ENCODE peak calls at places on chromosome 7, in six cellular contexts. U, E, M, X, G and Z are unnamed samples.

GRCh38 chr7:19143930-19144574 is 1.2 kb downstream of the FERD3L start:
- DNase-seq in U (no peak), E (no peak), M (no peak), X (no peak), G (no peak), Z (no peak)

GRCh38 chr7:129986600-129986999 is 33.8 kb upstream of the UBE2H start:
- DNase-seq in U (no peak), E (no peak), M (no peak), X (no peak), G (no peak), Z (no peak)

GRCh38 chr7:157496426-157497275 is 159.8 kb downstream of the DNAJB6 start:
- DNase-seq in U (no peak), E (no peak), M (no peak), X (no peak), G (no peak), Z (no peak)

GRCh38 chr7:4144801-4145470 is 537.2 kb upstream of the FOXK1 start:
- DNase-seq in U (no peak), E (no peak), M (peak; percentile 29), X (no peak), G (no peak), Z (no peak)

GRCh38 chr7:50866343-50867047 is 83.8 kb upstream of the GRB10 start:
- DNase-seq in U (no peak), E (no peak), M (no peak), X (no peak), G (no peak), Z (no peak)

GRCh38 chr7:42876182-42877068 is 35.4 kb downstream of the C7orf25 start:
- DNase-seq in U (peak; percentile 51), E (peak; percentile 15), M (peak; percentile 79), X (peak; percentile 29), G (no peak), Z (peak; percentile 50)

GRCh38 chr7:68248973-68249372 is 1252.3 kb downstream of the TYW1 start:
- DNase-seq in U (no peak), E (peak; percentile 24), M (no peak), X (no peak), G (no peak), Z (no peak)

GRCh38 chr7:98284335-98285036 is 3.0 kb downstream of the BRI3 start:
- DNase-seq in U (no peak), E (peak; percentile 45), M (peak; percentile 92), X (no peak), G (peak; percentile 87), Z (no peak)

GRCh38 chr7:120662291-120662690 is 195.7 kb downstream of the TSPAN12 start:
- DNase-seq in U (no peak), E (no peak), M (no peak), X (no peak), G (no peak), Z (no peak)

GRCh38 chr7:141739250-141739649 is 1.1 kb downstream of the SSBP1 start:
- DNase-seq in U (no peak), E (no peak), M (no peak), X (no peak), G (no peak), Z (no peak)

GRCh38 chr7:136030867-136031318 is 53.7 kb upstream of the MTPN start:
- DNase-seq in U (no peak), E (no peak), M (no peak), X (no peak), G (no peak), Z (no peak)

GRCh38 chr7:98365863-98366561 is 34.9 kb downstream of the BAIAP2L1 start:
- DNase-seq in U (no peak), E (no peak), M (peak; percentile 63), X (no peak), G (no peak), Z (no peak)

GRCh38 chr7:140122975-140123374 is 53.8 kb downstream of the KDM7A start:
- DNase-seq in U (no peak), E (no peak), M (no peak), X (no peak), G (no peak), Z (no peak)

GRCh38 chr7:3691478-3692151 is 390.6 kb downstream of the SDK1 start:
- DNase-seq in U (no peak), E (no peak), M (no peak), X (no peak), G (no peak), Z (no peak)

GRCh38 chr7:12630615-12630884 is 56.9 kb upstream of the ARL4A start:
- DNase-seq in U (no peak), E (no peak), M (no peak), X (no peak), G (no peak), Z (no peak)

GRCh38 chr7:99224263-99224947 is 16.5 kb upstream of the KPNA7 start:
- DNase-seq in U (no peak), E (no peak), M (peak; percentile 67), X (no peak), G (no peak), Z (no peak)